ENCODE peak calls at places on chromosomes 4 and X, in four cellular contexts. H is testis, R is ovary, B is left lung. Z is an unnamed sample. For H3K4me1, the result is how much of the 10 kb centered on the place peaks cover.

GRCh38 chr4:151153585-151153984 is 54.2 kb downstream of the RPS3A start:
- DNase-seq in R (no peak), B (no peak), H (no peak), Z (no peak)

GRCh38 chrX:72461766-72462165 is 110.9 kb downstream of the HDAC8 start:
- DNase-seq in R (no peak), B (no peak), H (peak), Z (no peak)

GRCh38 chrX:40100141-40100536 is 2.4 kb upstream of the BCOR start:
- DNase-seq in H (no peak), R (peak), B (peak), Z (peak)

GRCh38 chr4:124711469-124712416 is 789 bp downstream of the ANKRD50 start:
- DNase-seq in B (no peak), R (no peak), H (peak), Z (peak)

GRCh38 chr4:156413411-156413985 is 459.8 kb upstream of the CTSO start:
- DNase-seq in H (no peak), B (no peak), R (no peak), Z (no peak)

GRCh38 chr4:7557447-7557846 is 122.7 kb upstream of the PSAPL1 start:
- DNase-seq in H (no peak), R (no peak), B (no peak), Z (no peak)

GRCh38 chr4:138561906-138562305 is 319.8 kb upstream of the SLC7A11 start:
- DNase-seq in R (no peak), B (peak), H (no peak), Z (no peak)

GRCh38 chr4:6918345-6918744 is 8.7 kb downstream of the TBC1D14 start:
- DNase-seq in B (no peak), H (no peak), R (no peak), Z (no peak)

GRCh38 chrX:140712413-140713173 is 3.0 kb downstream of the LINC00632 start:
- DNase-seq in H (peak), B (peak), R (peak), Z (peak)

GRCh38 chrX:13843150-13843721 is 26.3 kb upstream of the GPM6B start:
- DNase-seq in H (no peak), B (no peak), R (no peak), Z (no peak)

GRCh38 chrX:115344885-115345653 is 55.6 kb downstream of the LUZP4 start:
- DNase-seq in R (peak), B (peak), H (peak), Z (peak)

GRCh38 chrX:15838017-15838416 is 16.6 kb downstream of the AP1S2 start:
- DNase-seq in R (no peak), H (no peak), B (no peak), Z (no peak)

GRCh38 chr4:186900232-186900900 is 176.7 kb upstream of the FAT1 start:
- DNase-seq in R (no peak), H (no peak), B (no peak), Z (no peak)

GRCh38 chr4:168335621-168336020 is 17.1 kb upstream of the DDX60 start:
- DNase-seq in B (no peak), R (no peak), H (no peak), Z (no peak)

GRCh38 chr4:5925419-5926187 is 32.7 kb upstream of the CRMP1 start:
- DNase-seq in H (no peak), B (no peak), R (no peak), Z (no peak)

DNA sequence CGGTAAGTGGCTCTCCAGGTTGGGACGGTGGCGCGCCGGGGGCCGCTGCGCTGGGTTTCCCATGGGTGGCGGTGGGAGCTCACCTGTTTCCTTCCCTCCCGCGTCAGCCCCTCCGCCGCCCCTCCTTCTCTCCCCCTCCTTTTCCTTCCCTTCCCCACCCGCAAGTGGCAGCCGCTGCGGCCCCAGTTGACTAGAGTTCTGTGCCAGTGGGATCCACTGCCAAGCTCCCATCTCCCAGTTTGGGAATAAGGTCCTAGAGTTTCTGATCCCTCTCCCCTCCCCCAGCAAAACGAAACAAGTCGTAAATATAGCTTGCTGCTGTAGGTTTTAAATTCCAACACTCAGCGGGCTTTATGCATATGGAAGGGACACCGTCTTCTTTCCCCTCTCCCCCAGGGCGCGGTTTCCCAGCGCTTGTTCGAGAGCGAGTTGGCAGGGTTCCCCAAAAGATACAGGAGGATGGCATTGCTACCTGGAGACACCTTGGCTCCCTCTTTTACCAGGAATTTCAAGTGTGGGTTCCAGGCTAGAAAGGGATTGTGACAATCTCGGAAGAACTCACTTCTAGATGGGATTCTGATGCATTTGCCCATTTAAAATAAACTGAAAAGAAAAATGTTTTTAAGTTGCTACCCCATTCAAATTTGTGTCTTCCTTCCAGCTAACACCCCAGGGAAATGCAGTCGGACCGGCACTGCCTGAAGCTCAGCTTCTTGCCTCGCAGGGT is 1.2 kb downstream of the TLL1 start:
- DNase-seq in R (no peak), H (peak), B (peak), Z (no peak)
- H3K4me3 ChIP-seq in R (peak), H (peak), B (peak), Z (peak)

GRCh38 chr4:90215286-90215685 is 88.1 kb downstream of the CCSER1 start:
- DNase-seq in H (no peak), B (no peak), R (no peak), Z (no peak)
- H3K4me1 ChIP-seq in H (under half), B (under half), R (under half), Z (under half)

DNA sequence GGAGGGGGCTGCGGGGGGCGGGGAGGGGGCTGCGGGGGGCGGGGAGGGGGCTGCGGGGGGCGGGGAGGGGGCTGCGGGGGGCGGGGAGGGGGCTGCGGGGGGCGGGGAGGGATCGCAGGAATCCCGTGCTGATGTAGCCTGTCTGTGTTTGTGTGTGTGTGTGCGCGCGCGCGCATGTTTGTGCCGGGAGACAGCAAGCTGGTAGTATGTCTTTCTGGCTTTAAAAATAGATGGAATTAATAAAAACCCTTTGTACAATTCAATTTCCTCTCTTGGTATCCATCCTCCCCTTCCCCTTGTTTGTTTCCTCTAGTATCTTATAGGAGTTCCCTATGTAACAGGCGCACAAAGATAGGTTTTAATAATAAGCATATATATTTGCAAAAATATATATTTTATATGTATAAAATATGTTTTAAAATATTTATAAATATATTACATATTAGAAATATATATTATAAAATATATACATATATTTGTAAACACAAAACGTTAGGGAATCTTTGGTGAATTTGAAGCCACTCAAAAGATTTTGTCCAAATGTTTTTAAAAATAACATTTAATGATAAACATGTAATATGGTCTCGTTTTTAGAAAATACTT is 782 bp downstream of the ARHGAP24 start:
- DNase-seq in R (peak), H (no peak), B (peak), Z (peak)
- H3K27ac ChIP-seq in R (no peak), H (no peak), B (no peak), Z (peak)

GRCh38 chr4:184409502-184409901 is 64.8 kb downstream of the IRF2 start:
- DNase-seq in R (no peak), B (no peak), H (no peak), Z (no peak)
- H3K4me3 ChIP-seq in R (no peak), B (no peak), H (no peak), Z (no peak)

DNA sequence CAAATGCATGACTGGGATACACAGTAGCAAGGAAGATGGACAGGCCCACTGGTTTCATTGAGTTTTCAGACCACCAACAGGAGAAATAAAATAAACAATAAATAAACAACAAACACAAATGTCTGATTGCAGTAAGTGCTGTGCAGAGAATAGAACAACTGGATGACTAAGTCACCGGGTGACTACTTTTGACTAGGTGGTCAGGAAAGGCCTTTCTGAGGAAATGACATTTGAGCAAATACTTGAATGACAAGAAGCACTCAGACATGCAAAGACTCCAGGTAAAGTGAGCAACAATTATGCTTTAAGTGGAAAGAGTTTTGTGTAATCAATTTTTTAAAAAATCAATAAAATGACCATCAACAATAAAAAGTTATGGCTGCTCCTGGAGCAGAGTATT is 137.7 kb downstream of the BTC start:
- DNase-seq in B (no peak), H (no peak), R (no peak), Z (no peak)
- H3K4me1 ChIP-seq in B (under half), H (under half), R (under half), Z (under half)

DNA sequence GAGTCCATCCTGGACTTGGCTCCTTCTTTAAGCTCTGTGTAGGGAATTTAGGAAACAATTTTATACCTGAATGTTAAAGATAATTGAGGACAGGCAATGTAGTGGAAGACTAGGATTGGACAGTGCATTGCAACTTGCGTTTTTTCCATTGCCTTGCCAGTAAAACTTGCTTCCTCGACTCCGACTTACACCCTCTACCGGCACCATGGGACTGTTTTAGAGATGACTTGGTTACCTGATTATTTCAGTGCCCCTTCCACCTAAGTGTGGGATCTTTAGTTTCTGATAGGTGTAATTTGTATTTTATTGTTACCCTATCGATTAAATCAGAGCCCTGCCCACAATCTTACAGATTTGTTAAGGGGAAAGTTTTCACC is 1.2 kb downstream of the PRPS1 start:
- DNase-seq in B (no peak), R (no peak), H (peak), Z (no peak)
- H3K27ac ChIP-seq in B (no peak), R (no peak), H (no peak), Z (no peak)

Z was measured in upper lobe of right lung.